ENCODE peak calls at places on chromosome 11, in six cellular contexts. One of them, this sample, is unnamed.

GRCh38 chr11:33987975-33988580 is 63.5 kb upstream of the CAPRIN1 start:
- DNase-seq in brain microvascular endothelial cell: peak
- DNase-seq in smooth muscle cell of the brain vasculature: peak
- DNase-seq in CD8-positive, alpha-beta T cell: peak
- DNase-seq in activated naive CD4-positive, alpha-beta T cell treated with anti-CD3 and anti-CD28 coated beads, Interleukin-2, amount 10 ng/mL, durations not matched to agents 7 days and 5 days: peak
- DNase-seq in ecto neural progenitor cell: peak
- DNase-seq in this sample: peak

GRCh38 chr11:73225001-73225686 is 7.1 kb downstream of the P2RY2 start:
- DNase-seq in brain microvascular endothelial cell: no peak
- DNase-seq in smooth muscle cell of the brain vasculature: no peak
- DNase-seq in CD8-positive, alpha-beta T cell: no peak
- DNase-seq in activated naive CD4-positive, alpha-beta T cell treated with anti-CD3 and anti-CD28 coated beads, Interleukin-2, amount 10 ng/mL, durations not matched to agents 7 days and 5 days: no peak
- DNase-seq in ecto neural progenitor cell: no peak
- DNase-seq in this sample: no peak

GRCh38 chr11:94649254-94649653 is 82.1 kb downstream of the PIWIL4 start:
- DNase-seq in brain microvascular endothelial cell: no peak
- DNase-seq in smooth muscle cell of the brain vasculature: no peak
- DNase-seq in CD8-positive, alpha-beta T cell: no peak
- DNase-seq in activated naive CD4-positive, alpha-beta T cell treated with anti-CD3 and anti-CD28 coated beads, Interleukin-2, amount 10 ng/mL, durations not matched to agents 7 days and 5 days: no peak
- DNase-seq in ecto neural progenitor cell: peak
- DNase-seq in this sample: no peak

GRCh38 chr11:65378208-65378927 is 4.1 kb downstream of the SLC25A45 start:
- DNase-seq in brain microvascular endothelial cell: no peak
- DNase-seq in smooth muscle cell of the brain vasculature: no peak
- DNase-seq in CD8-positive, alpha-beta T cell: no peak
- DNase-seq in activated naive CD4-positive, alpha-beta T cell treated with anti-CD3 and anti-CD28 coated beads, Interleukin-2, amount 10 ng/mL, durations not matched to agents 7 days and 5 days: no peak
- DNase-seq in ecto neural progenitor cell: no peak
- DNase-seq in this sample: no peak

GRCh38 chr11:11416502-11416901 is 63.5 kb upstream of the CSNK2A3 start:
- DNase-seq in brain microvascular endothelial cell: peak
- DNase-seq in smooth muscle cell of the brain vasculature: no peak
- DNase-seq in CD8-positive, alpha-beta T cell: no peak
- DNase-seq in activated naive CD4-positive, alpha-beta T cell treated with anti-CD3 and anti-CD28 coated beads, Interleukin-2, amount 10 ng/mL, durations not matched to agents 7 days and 5 days: no peak
- DNase-seq in ecto neural progenitor cell: no peak
- DNase-seq in this sample: no peak

GRCh38 chr11:24585192-24585591 is 88.3 kb downstream of the LUZP2 start:
- DNase-seq in brain microvascular endothelial cell: no peak
- DNase-seq in smooth muscle cell of the brain vasculature: no peak
- DNase-seq in CD8-positive, alpha-beta T cell: no peak
- DNase-seq in activated naive CD4-positive, alpha-beta T cell treated with anti-CD3 and anti-CD28 coated beads, Interleukin-2, amount 10 ng/mL, durations not matched to agents 7 days and 5 days: no peak
- DNase-seq in ecto neural progenitor cell: no peak
- DNase-seq in this sample: no peak

GRCh38 chr11:30203850-30204249 is 27.0 kb upstream of the FSHB start:
- DNase-seq in brain microvascular endothelial cell: no peak
- DNase-seq in smooth muscle cell of the brain vasculature: no peak
- DNase-seq in CD8-positive, alpha-beta T cell: no peak
- DNase-seq in activated naive CD4-positive, alpha-beta T cell treated with anti-CD3 and anti-CD28 coated beads, Interleukin-2, amount 10 ng/mL, durations not matched to agents 7 days and 5 days: no peak
- DNase-seq in ecto neural progenitor cell: no peak
- DNase-seq in this sample: no peak

GRCh38 chr11:34380696-34381095 is 22.9 kb upstream of the ABTB2 start:
- DNase-seq in brain microvascular endothelial cell: peak
- DNase-seq in smooth muscle cell of the brain vasculature: no peak
- DNase-seq in CD8-positive, alpha-beta T cell: no peak
- DNase-seq in activated naive CD4-positive, alpha-beta T cell treated with anti-CD3 and anti-CD28 coated beads, Interleukin-2, amount 10 ng/mL, durations not matched to agents 7 days and 5 days: no peak
- DNase-seq in ecto neural progenitor cell: no peak
- DNase-seq in this sample: no peak

GRCh38 chr11:120121914-120122473 is 15.9 kb downstream of the TRIM29 start:
- DNase-seq in brain microvascular endothelial cell: no peak
- DNase-seq in smooth muscle cell of the brain vasculature: no peak
- DNase-seq in CD8-positive, alpha-beta T cell: no peak
- DNase-seq in activated naive CD4-positive, alpha-beta T cell treated with anti-CD3 and anti-CD28 coated beads, Interleukin-2, amount 10 ng/mL, durations not matched to agents 7 days and 5 days: no peak
- DNase-seq in ecto neural progenitor cell: no peak
- DNase-seq in this sample: no peak

GRCh38 chr11:75790986-75791385 is 22.4 kb downstream of the DGAT2 start:
- DNase-seq in brain microvascular endothelial cell: no peak
- DNase-seq in smooth muscle cell of the brain vasculature: no peak
- DNase-seq in CD8-positive, alpha-beta T cell: no peak
- DNase-seq in activated naive CD4-positive, alpha-beta T cell treated with anti-CD3 and anti-CD28 coated beads, Interleukin-2, amount 10 ng/mL, durations not matched to agents 7 days and 5 days: no peak
- DNase-seq in ecto neural progenitor cell: no peak
- DNase-seq in this sample: no peak

GRCh38 chr11:74255741-74256369 is 55.6 kb downstream of the P4HA3 start:
- DNase-seq in brain microvascular endothelial cell: peak
- DNase-seq in smooth muscle cell of the brain vasculature: no peak
- DNase-seq in CD8-positive, alpha-beta T cell: peak
- DNase-seq in activated naive CD4-positive, alpha-beta T cell treated with anti-CD3 and anti-CD28 coated beads, Interleukin-2, amount 10 ng/mL, durations not matched to agents 7 days and 5 days: peak
- DNase-seq in ecto neural progenitor cell: no peak
- DNase-seq in this sample: no peak

GRCh38 chr11:10743354-10744035 is 7.6 kb upstream of the CTR9 start:
- DNase-seq in brain microvascular endothelial cell: no peak
- DNase-seq in smooth muscle cell of the brain vasculature: no peak
- DNase-seq in CD8-positive, alpha-beta T cell: peak
- DNase-seq in activated naive CD4-positive, alpha-beta T cell treated with anti-CD3 and anti-CD28 coated beads, Interleukin-2, amount 10 ng/mL, durations not matched to agents 7 days and 5 days: peak
- DNase-seq in ecto neural progenitor cell: no peak
- DNase-seq in this sample: no peak

GRCh38 chr11:120210651-120211521 is at the start of gene OAF:
- DNase-seq in brain microvascular endothelial cell: peak
- DNase-seq in smooth muscle cell of the brain vasculature: peak
- DNase-seq in CD8-positive, alpha-beta T cell: peak
- DNase-seq in activated naive CD4-positive, alpha-beta T cell treated with anti-CD3 and anti-CD28 coated beads, Interleukin-2, amount 10 ng/mL, durations not matched to agents 7 days and 5 days: peak
- DNase-seq in ecto neural progenitor cell: peak
- DNase-seq in this sample: no peak

GRCh38 chr11:65381721-65382035 is 768 bp downstream of the SLC25A45 start:
- DNase-seq in brain microvascular endothelial cell: peak
- DNase-seq in smooth muscle cell of the brain vasculature: no peak
- DNase-seq in CD8-positive, alpha-beta T cell: no peak
- DNase-seq in activated naive CD4-positive, alpha-beta T cell treated with anti-CD3 and anti-CD28 coated beads, Interleukin-2, amount 10 ng/mL, durations not matched to agents 7 days and 5 days: no peak
- DNase-seq in ecto neural progenitor cell: no peak
- DNase-seq in this sample: no peak

GRCh38 chr11:46338988-46339666 is 8.1 kb upstream of the DGKZ start:
- DNase-seq in brain microvascular endothelial cell: no peak
- DNase-seq in smooth muscle cell of the brain vasculature: no peak
- DNase-seq in CD8-positive, alpha-beta T cell: no peak
- DNase-seq in activated naive CD4-positive, alpha-beta T cell treated with anti-CD3 and anti-CD28 coated beads, Interleukin-2, amount 10 ng/mL, durations not matched to agents 7 days and 5 days: no peak
- DNase-seq in ecto neural progenitor cell: no peak
- DNase-seq in this sample: no peak

GRCh38 chr11:33530824-33531223 is 169.8 kb downstream of the C11orf91 start:
- DNase-seq in brain microvascular endothelial cell: peak
- DNase-seq in smooth muscle cell of the brain vasculature: no peak
- DNase-seq in CD8-positive, alpha-beta T cell: no peak
- DNase-seq in activated naive CD4-positive, alpha-beta T cell treated with anti-CD3 and anti-CD28 coated beads, Interleukin-2, amount 10 ng/mL, durations not matched to agents 7 days and 5 days: no peak
- DNase-seq in ecto neural progenitor cell: no peak
- DNase-seq in this sample: no peak

GRCh38 chr11:6579681-6580080 is 23.7 kb downstream of the RRP8 start:
- DNase-seq in brain microvascular endothelial cell: no peak
- DNase-seq in smooth muscle cell of the brain vasculature: no peak
- DNase-seq in CD8-positive, alpha-beta T cell: no peak
- DNase-seq in activated naive CD4-positive, alpha-beta T cell treated with anti-CD3 and anti-CD28 coated beads, Interleukin-2, amount 10 ng/mL, durations not matched to agents 7 days and 5 days: no peak
- DNase-seq in ecto neural progenitor cell: no peak
- DNase-seq in this sample: no peak

GRCh38 chr11:78840190-78840589 is 265.5 kb upstream of the NARS2 start:
- DNase-seq in brain microvascular endothelial cell: no peak
- DNase-seq in smooth muscle cell of the brain vasculature: peak
- DNase-seq in CD8-positive, alpha-beta T cell: no peak
- DNase-seq in activated naive CD4-positive, alpha-beta T cell treated with anti-CD3 and anti-CD28 coated beads, Interleukin-2, amount 10 ng/mL, durations not matched to agents 7 days and 5 days: no peak
- DNase-seq in ecto neural progenitor cell: no peak
- DNase-seq in this sample: no peak

GRCh38 chr11:107025673-107026072 is 7.4 kb upstream of the GUCY1A2 start:
- DNase-seq in brain microvascular endothelial cell: no peak
- DNase-seq in smooth muscle cell of the brain vasculature: no peak
- DNase-seq in CD8-positive, alpha-beta T cell: no peak
- DNase-seq in activated naive CD4-positive, alpha-beta T cell treated with anti-CD3 and anti-CD28 coated beads, Interleukin-2, amount 10 ng/mL, durations not matched to agents 7 days and 5 days: no peak
- DNase-seq in ecto neural progenitor cell: no peak
- DNase-seq in this sample: no peak

GRCh38 chr11:134277176-134278001 is 1.2 kb downstream of the GLB1L3 start:
- DNase-seq in brain microvascular endothelial cell: no peak
- DNase-seq in smooth muscle cell of the brain vasculature: no peak
- DNase-seq in CD8-positive, alpha-beta T cell: no peak
- DNase-seq in activated naive CD4-positive, alpha-beta T cell treated with anti-CD3 and anti-CD28 coated beads, Interleukin-2, amount 10 ng/mL, durations not matched to agents 7 days and 5 days: no peak
- DNase-seq in ecto neural progenitor cell: peak
- DNase-seq in this sample: no peak

GRCh38 chr11:27723685-27724084 is 23.4 kb upstream of the BDNF start:
- DNase-seq in brain microvascular endothelial cell: no peak
- DNase-seq in smooth muscle cell of the brain vasculature: no peak
- DNase-seq in CD8-positive, alpha-beta T cell: no peak
- DNase-seq in activated naive CD4-positive, alpha-beta T cell treated with anti-CD3 and anti-CD28 coated beads, Interleukin-2, amount 10 ng/mL, durations not matched to agents 7 days and 5 days: no peak
- DNase-seq in ecto neural progenitor cell: no peak
- DNase-seq in this sample: no peak

GRCh38 chr11:33802414-33802950 is 28.2 kb upstream of the FBXO3 start:
- DNase-seq in brain microvascular endothelial cell: peak
- DNase-seq in smooth muscle cell of the brain vasculature: peak
- DNase-seq in CD8-positive, alpha-beta T cell: no peak
- DNase-seq in activated naive CD4-positive, alpha-beta T cell treated with anti-CD3 and anti-CD28 coated beads, Interleukin-2, amount 10 ng/mL, durations not matched to agents 7 days and 5 days: no peak
- DNase-seq in ecto neural progenitor cell: peak
- DNase-seq in this sample: no peak

GRCh38 chr11:111454561-111455192 is 57.5 kb downstream of the BTG4 start:
- DNase-seq in brain microvascular endothelial cell: peak
- DNase-seq in smooth muscle cell of the brain vasculature: peak
- DNase-seq in CD8-positive, alpha-beta T cell: peak
- DNase-seq in activated naive CD4-positive, alpha-beta T cell treated with anti-CD3 and anti-CD28 coated beads, Interleukin-2, amount 10 ng/mL, durations not matched to agents 7 days and 5 days: peak
- DNase-seq in ecto neural progenitor cell: peak
- DNase-seq in this sample: no peak

GRCh38 chr11:8545698-8546366 is 48.2 kb downstream of the STK33 start:
- DNase-seq in brain microvascular endothelial cell: no peak
- DNase-seq in smooth muscle cell of the brain vasculature: no peak
- DNase-seq in CD8-positive, alpha-beta T cell: no peak
- DNase-seq in activated naive CD4-positive, alpha-beta T cell treated with anti-CD3 and anti-CD28 coated beads, Interleukin-2, amount 10 ng/mL, durations not matched to agents 7 days and 5 days: no peak
- DNase-seq in ecto neural progenitor cell: no peak
- DNase-seq in this sample: no peak

GRCh38 chr11:890794-891600 is 19.6 kb downstream of the CHID1 start:
- DNase-seq in brain microvascular endothelial cell: no peak
- DNase-seq in smooth muscle cell of the brain vasculature: no peak
- DNase-seq in CD8-positive, alpha-beta T cell: no peak
- DNase-seq in activated naive CD4-positive, alpha-beta T cell treated with anti-CD3 and anti-CD28 coated beads, Interleukin-2, amount 10 ng/mL, durations not matched to agents 7 days and 5 days: no peak
- DNase-seq in ecto neural progenitor cell: no peak
- DNase-seq in this sample: no peak

This sample was measured in thoracic aorta.